ENCODE peak calls at places on chromosome 12, in nine cellular contexts. A is progenitor cell of endocrine pancreas, R is left lung, F is A549, K is neural progenitor cell, Z is GM12864, D is H1, T is mucosa of descending colon, X is Peyer's patch. J is an unnamed sample.

GRCh38 chr12:27332407-27333310 is at the start of gene BMAL2:
- DNase-seq in T (peak; percentile 62), D (no peak), K (peak; percentile 85), Z (no peak), A (peak; percentile 66), F (peak; percentile 29), X (no peak), R (peak; percentile 42), J (peak; percentile 72)

GRCh38 chr12:32110942-32111341 is 4.3 kb downstream of the BICD1 start:
- DNase-seq in A (no peak), R (no peak), Z (no peak), K (no peak), F (no peak), X (no peak), T (no peak), D (no peak), J (no peak)

GRCh38 chr12:10182662-10183061 is 3.8 kb downstream of the TMEM52B start:
- DNase-seq in K (no peak), X (no peak), F (peak; percentile 44), A (no peak), R (no peak), T (no peak), Z (no peak), D (no peak), J (no peak)

GRCh38 chr12:116153983-116154382 is 123.5 kb downstream of the MED13L start:
- DNase-seq in A (no peak), T (no peak), D (no peak), X (no peak), Z (no peak), R (no peak), F (no peak), K (no peak), J (no peak)

GRCh38 chr12:51970904-51971646 is 19.6 kb downstream of the ACVR1B start:
- DNase-seq in T (no peak), Z (peak; percentile 78), R (no peak), A (peak; percentile 17), F (peak; percentile 55), X (no peak), D (no peak), K (peak; percentile 65), J (no peak)

GRCh38 chr12:32139064-32139421 is 32.4 kb downstream of the BICD1 start:
- DNase-seq in T (no peak), Z (peak; percentile 97), D (no peak), R (no peak), F (no peak), X (peak; percentile 76), K (peak; percentile 24), A (no peak), J (no peak)

GRCh38 chr12:69821441-69822204 is 3.4 kb upstream of the MYRFL start:
- DNase-seq in D (no peak), K (no peak), Z (no peak), R (no peak), A (no peak), T (no peak), F (peak; percentile 33), X (no peak), J (no peak)

GRCh38 chr12:94829552-94829951 is 173.9 kb downstream of the NDUFA12 start:
- DNase-seq in F (no peak), K (no peak), D (no peak), R (no peak), A (no peak), T (no peak), X (no peak), Z (no peak), J (no peak)

GRCh38 chr12:9634177-9634803 is 26.6 kb upstream of the KLRB1 start:
- DNase-seq in A (peak; percentile 58), K (peak; percentile 57), F (peak; percentile 49), D (no peak), T (no peak), Z (no peak), X (peak; percentile 85), R (peak; percentile 43), J (no peak)

GRCh38 chr12:114858388-114859146 is 174.6 kb upstream of the TBX3 start:
- DNase-seq in R (no peak), F (peak; percentile 51), Z (no peak), X (no peak), D (no peak), T (no peak), K (no peak), A (no peak), J (no peak)

GRCh38 chr12:107231269-107231668 is 137.9 kb upstream of the CRY1 start:
- DNase-seq in R (no peak), D (no peak), T (no peak), X (no peak), A (no peak), F (no peak), K (no peak), Z (no peak), J (no peak)

GRCh38 chr12:10771132-10771733 is 31.2 kb downstream of the TAS2R7 start:
- DNase-seq in D (no peak), A (no peak), F (peak; percentile 44), T (no peak), Z (no peak), K (peak; percentile 12), X (no peak), R (no peak), J (no peak)

GRCh38 chr12:115897718-115898117 is 379.8 kb downstream of the MED13L start:
- DNase-seq in F (no peak), T (no peak), R (no peak), A (no peak), X (no peak), D (no peak), Z (no peak), K (no peak), J (no peak)

GRCh38 chr12:8661016-8661415 is 1.6 kb downstream of the MFAP5 start:
- DNase-seq in D (no peak), A (no peak), T (no peak), X (no peak), F (no peak), R (no peak), Z (no peak), K (no peak), J (no peak)

GRCh38 chr12:94204647-94205247 is 56.4 kb downstream of the PLXNC1 start:
- DNase-seq in A (no peak), K (no peak), T (no peak), Z (no peak), D (no peak), F (no peak), R (no peak), X (no peak), J (no peak)

GRCh38 chr12:14256139-14256538 is 109.3 kb upstream of the ATF7IP start:
- DNase-seq in F (no peak), D (no peak), T (no peak), A (no peak), R (no peak), K (no peak), X (no peak), Z (no peak), J (no peak)

GRCh38 chr12:13075114-13075471 is 28.4 kb downstream of the GSG1 start:
- DNase-seq in D (no peak), X (no peak), T (no peak), Z (no peak), K (no peak), F (no peak), R (no peak), A (no peak), J (no peak)

GRCh38 chr12:31715283-31715825 is 13.5 kb downstream of the AMN1 start:
- DNase-seq in K (no peak), F (peak; percentile 24), D (no peak), T (no peak), Z (peak; percentile 80), X (no peak), A (no peak), R (no peak), J (no peak)

DNA sequence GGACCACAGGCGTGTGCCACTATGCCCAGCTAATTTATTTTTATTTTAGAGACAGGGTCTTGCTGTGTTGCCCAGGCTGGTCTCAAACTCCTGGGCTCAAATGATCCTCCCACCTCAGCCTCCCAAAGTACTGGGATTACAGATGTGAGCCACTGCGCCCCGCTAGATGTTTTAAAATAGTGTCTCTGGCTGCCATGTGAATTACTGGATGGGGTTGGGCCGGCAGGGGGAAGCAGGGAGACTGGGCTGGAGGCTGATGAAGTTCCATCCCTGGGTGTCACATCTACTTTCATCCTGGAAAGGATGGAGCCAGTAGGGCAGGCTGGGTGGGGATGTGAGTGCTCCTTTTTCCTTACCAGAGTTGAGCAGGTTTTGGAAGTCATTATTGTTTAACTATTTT is 46.1 kb downstream of the DNAH10 start:
- DNase-seq in Z (no peak), X (no peak), A (no peak), R (no peak), K (peak; percentile 23), F (peak; percentile 60), T (peak; percentile 31), D (no peak), J (no peak)
- TF ChIP-seq CTCF in Z (peak; percentile 4), X (no peak), A (peak; percentile 31), R (no peak), K (peak; percentile 44), F (peak; percentile 34), T (no peak), D (peak; percentile 33), J (peak; percentile 54)

GRCh38 chr12:15428632-15429031 is 106.3 kb downstream of the PTPRO start:
- DNase-seq in R (no peak), T (no peak), F (no peak), D (peak; percentile 17), Z (no peak), K (no peak), A (no peak), X (no peak), J (no peak)
- TF ChIP-seq CTCF in R (no peak), T (no peak), F (no peak), D (no peak), Z (no peak), K (no peak), A (no peak), X (no peak), J (no peak)

GRCh38 chr12:113152835-113153814 is 3.6 kb downstream of the CFAP73 start:
- DNase-seq in T (peak; percentile 86), R (peak; percentile 79), X (peak; percentile 61), K (peak; percentile 87), F (peak; percentile 90), A (peak; percentile 35), Z (no peak), D (peak; percentile 51), J (no peak)
- TF ChIP-seq CTCF in T (peak; percentile 50), R (peak; percentile 19), X (peak; percentile 61), K (peak; percentile 47), F (peak; percentile 65), A (peak; percentile 41), Z (peak; percentile 53), D (peak; percentile 60), J (peak; percentile 55)

DNA sequence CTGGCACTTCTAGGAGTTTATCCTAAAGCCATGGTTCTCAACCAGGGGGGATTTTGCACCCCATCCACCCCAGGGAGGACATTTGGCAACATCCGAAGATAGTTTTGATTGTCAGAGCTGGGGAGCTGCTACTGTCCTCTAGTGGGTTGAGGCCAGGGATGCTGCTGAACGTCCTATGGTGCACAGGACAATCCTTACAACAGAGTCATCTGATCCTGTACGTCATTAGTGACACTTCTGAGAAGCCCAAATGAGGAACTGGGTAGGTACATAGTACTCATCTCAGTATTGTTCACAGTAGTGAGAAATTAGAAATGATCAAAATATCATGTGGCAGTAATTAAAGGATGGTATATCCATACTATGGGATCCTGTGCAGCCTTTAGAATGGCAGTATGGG is 185.1 kb downstream of the CHST11 start:
- DNase-seq in X (peak; percentile 59), R (peak; percentile 69), T (no peak), F (no peak), K (no peak), A (no peak), Z (peak; percentile 80), D (no peak), J (no peak)
- TF ChIP-seq CTCF in X (no peak), R (no peak), T (no peak), F (no peak), K (no peak), A (no peak), Z (peak; percentile 57), D (no peak), J (no peak)

J was measured in type B pancreatic cell.